ENCODE peak calls at places on chromosomes 2 and 18, in seven cellular contexts. M is suprapubic skin, Q is cardiac muscle cell, O is GM23338, H is psoas muscle, X is A549, C is PC-3. B is an unnamed sample.

GRCh38 chr2:119182046-119182445 is 23.5 kb upstream of the C1QL2 start:
- DNase-seq in O (no peak), M (no peak), Q (no peak), X (no peak), H (no peak), C (no peak), B (no peak)

GRCh38 chr2:18814387-18814786 is 225.0 kb upstream of the NT5C1B start:
- DNase-seq in C (no peak), O (no peak), Q (peak), H (no peak), M (no peak), X (no peak), B (no peak)

GRCh38 chr2:118974103-118974911 is 32.3 kb downstream of the MARCO start:
- DNase-seq in H (no peak), M (no peak), O (no peak), C (peak), Q (peak), X (peak), B (peak)

GRCh38 chr2:240987588-240987987 is 10.8 kb upstream of the SNED1 start:
- DNase-seq in X (no peak), M (peak), C (no peak), H (peak), O (no peak), Q (no peak), B (no peak)

GRCh38 chr2:200156140-200156858 is 150.2 kb upstream of the SPATS2L start:
- DNase-seq in C (peak), H (peak), Q (peak), X (peak), M (no peak), O (no peak), B (peak)

GRCh38 chr2:124538549-124538948 is 513.5 kb downstream of the CNTNAP5 start:
- DNase-seq in Q (no peak), C (no peak), M (no peak), O (no peak), H (no peak), X (no peak), B (no peak)

GRCh38 chr2:165462433-165462832 is 7.1 kb upstream of the CSRNP3 start:
- DNase-seq in Q (no peak), X (no peak), H (no peak), O (no peak), C (no peak), M (no peak), B (no peak)

GRCh38 chr2:195001924-195002323 is 655.1 kb upstream of the SLC39A10 start:
- DNase-seq in O (no peak), Q (no peak), M (no peak), C (no peak), X (no peak), H (no peak), B (no peak)

GRCh38 chr2:30373881-30374302 is 73.2 kb upstream of the LCLAT1 start:
- DNase-seq in H (no peak), O (no peak), X (no peak), C (peak), Q (peak), M (no peak), B (peak)

GRCh38 chr2:160742679-160743078 is 249.1 kb upstream of the RBMS1 start:
- DNase-seq in M (peak), Q (peak), X (peak), O (no peak), C (no peak), H (no peak), B (no peak)

GRCh38 chr2:54655051-54655809 is 68.2 kb upstream of the EML6 start:
- DNase-seq in M (no peak), X (no peak), O (no peak), H (no peak), C (no peak), Q (no peak), B (no peak)

GRCh38 chr2:80454628-80455027 is 150.1 kb upstream of the LRRTM1 start:
- DNase-seq in O (no peak), C (no peak), Q (no peak), H (no peak), M (no peak), X (no peak), B (no peak)

GRCh38 chr18:74831571-74832250 is 234.0 kb downstream of the ZNF407 start:
- DNase-seq in O (no peak), M (no peak), Q (no peak), C (peak), X (no peak), H (no peak), B (peak)

GRCh38 chr2:86136141-86136540 is 30.1 kb downstream of the PTCD3 start:
- DNase-seq in O (no peak), Q (no peak), M (no peak), X (no peak), C (no peak), H (no peak), B (no peak)

GRCh38 chr2:177329035-177329434 is 63.5 kb upstream of the AGPS start:
- DNase-seq in X (no peak), O (no peak), M (no peak), Q (no peak), C (no peak), H (no peak), B (no peak)

GRCh38 chr2:69453475-69454129 is 16.4 kb upstream of the NFU1 start:
- DNase-seq in H (no peak), M (no peak), C (no peak), Q (no peak), O (no peak), X (no peak), B (no peak)

GRCh38 chr2:120231974-120232635 is 8.9 kb upstream of the TMEM185B start:
- DNase-seq in C (peak), X (no peak), H (peak), M (peak), Q (no peak), O (no peak), B (peak)

GRCh38 chr2:155266579-155266978 is 568.1 kb downstream of the KCNJ3 start:
- DNase-seq in H (no peak), X (peak), C (no peak), M (no peak), Q (no peak), O (peak), B (no peak)

GRCh38 chr2:129906139-129906860 is 73.2 kb upstream of the RAB6C start:
- DNase-seq in M (no peak), O (no peak), X (no peak), C (no peak), Q (no peak), H (no peak), B (no peak)

GRCh38 chr18:78244779-78245178 is 734.8 kb upstream of the SALL3 start:
- DNase-seq in M (no peak), H (no peak), O (no peak), X (no peak), Q (no peak), C (no peak), B (no peak)

GRCh38 chr2:120029672-120030640 is 17.1 kb downstream of the EPB41L5 start:
- DNase-seq in Q (no peak), O (peak), M (no peak), C (no peak), X (no peak), H (no peak), B (no peak)

GRCh38 chr2:229378386-229378785 is 107.3 kb upstream of the PID1 start:
- DNase-seq in H (no peak), M (no peak), O (no peak), Q (no peak), X (no peak), C (peak), B (no peak)

GRCh38 chr2:135843671-135844070 is 6.7 kb upstream of the LCT start:
- DNase-seq in H (no peak), C (peak), Q (no peak), M (no peak), O (no peak), X (no peak), B (no peak)

GRCh38 chr2:168814939-168815907 is 12.8 kb downstream of the NOSTRIN start:
- DNase-seq in H (no peak), O (no peak), C (peak), M (no peak), X (no peak), Q (no peak), B (no peak)

DNA sequence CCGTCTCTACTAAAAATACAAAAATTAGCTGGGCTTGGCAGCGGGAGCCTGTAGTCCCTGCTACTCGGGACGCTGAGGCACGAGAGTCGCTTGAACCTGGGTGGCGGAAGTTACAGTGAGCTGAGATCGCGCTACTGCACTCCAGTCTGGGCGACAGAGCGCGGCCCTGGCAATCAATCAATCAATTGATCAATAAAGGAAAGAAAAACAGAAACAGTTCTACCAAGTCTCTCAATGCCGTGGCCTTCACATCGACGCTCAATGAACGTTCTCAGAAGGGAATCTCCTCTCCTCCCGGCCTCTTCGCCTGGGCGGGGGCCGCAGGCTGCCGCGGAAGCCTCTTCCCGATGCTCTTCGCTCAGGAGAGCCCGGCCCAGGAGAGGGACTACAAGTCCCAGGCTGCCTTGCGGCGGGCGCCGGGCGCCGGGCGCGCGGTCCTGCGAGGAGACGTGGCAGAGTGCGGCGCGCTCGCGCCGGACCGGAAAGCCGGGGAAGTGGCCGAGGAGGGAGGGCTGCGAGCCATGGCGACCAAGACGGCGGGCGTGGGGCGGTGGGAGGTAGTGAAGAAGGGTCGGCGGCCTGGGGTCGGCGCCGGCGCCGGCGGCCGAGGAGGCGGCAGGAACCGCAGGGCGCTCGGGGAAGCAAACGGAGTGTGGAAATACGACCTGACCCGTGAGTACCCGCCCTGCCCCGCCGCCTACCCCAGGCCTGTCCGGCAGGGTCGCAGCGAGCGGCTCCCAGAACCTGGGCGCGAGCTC is at the start of gene TMEM214:
- DNase-seq in M (peak), O (peak), C (peak), Q (peak), H (peak), X (peak), B (peak)
- TF ChIP-seq CTCF in M (peak), O (no peak), C (no peak), Q (no peak), H (no peak), X (no peak), B (no peak)

GRCh38 chr2:36360063-36360462 is 4.5 kb downstream of the CRIM1 start:
- DNase-seq in X (no peak), C (peak), O (no peak), H (no peak), Q (no peak), M (no peak), B (no peak)

GRCh38 chr2:36361396-36361795 is 5.8 kb downstream of the CRIM1 start:
- DNase-seq in M (no peak), X (no peak), C (no peak), O (no peak), H (no peak), Q (peak), B (no peak)

GRCh38 chr2:36362291-36362690 is 6.7 kb downstream of the CRIM1 start:
- DNase-seq in C (no peak), M (no peak), X (no peak), Q (peak), O (no peak), H (no peak), B (peak)

GRCh38 chr2:36359006-36359580 is 3.5 kb downstream of the CRIM1 start:
- DNase-seq in H (no peak), C (peak), Q (no peak), X (no peak), O (no peak), M (no peak), B (no peak)

GRCh38 chr2:36360834-36361233 is 5.3 kb downstream of the CRIM1 start:
- DNase-seq in X (no peak), O (no peak), C (no peak), Q (no peak), H (no peak), M (no peak), B (no peak)
- H3K27ac ChIP-seq in X (peak), O (peak), C (no peak), Q (no peak), H (peak), M (no peak), B (no peak)

DNA sequence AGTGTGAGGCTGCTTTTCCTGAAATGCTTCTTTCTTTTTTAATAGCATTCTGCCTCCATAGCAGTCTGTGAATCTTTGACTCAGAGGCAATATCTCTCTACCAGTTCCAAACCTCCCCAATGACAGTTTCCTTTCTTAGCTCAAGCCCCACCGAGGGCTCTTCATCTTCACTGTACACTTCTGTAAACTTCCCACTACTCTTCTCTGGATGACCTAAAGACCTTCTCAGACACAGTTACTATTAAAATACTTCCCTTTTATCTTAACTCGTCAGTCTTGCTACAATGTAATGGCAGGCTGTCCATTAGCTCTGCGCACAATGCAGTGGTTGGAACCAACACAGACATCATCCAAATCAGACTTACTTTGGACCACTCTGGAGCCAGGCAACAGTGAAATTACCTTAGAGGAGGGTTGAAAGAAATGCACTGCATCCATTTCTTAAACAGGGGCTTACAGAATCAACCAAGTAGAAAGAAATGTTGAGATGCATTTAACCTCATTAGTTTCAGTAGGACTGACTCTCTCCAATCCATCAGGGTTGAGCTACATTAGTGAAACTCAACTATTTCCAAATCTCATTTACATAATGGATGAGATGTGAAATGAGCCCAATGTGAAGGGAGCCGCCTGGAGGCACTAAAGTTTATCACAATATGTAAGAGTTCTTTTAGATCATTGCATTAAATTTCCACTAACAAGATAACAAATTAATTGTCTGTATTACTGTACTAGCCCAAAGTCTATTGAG is 343.8 kb downstream of the SETBP1 start:
- DNase-seq in M (no peak), H (no peak), Q (no peak), C (no peak), O (no peak), X (no peak), B (no peak)
- TF ChIP-seq CTCF in M (no peak), H (no peak), Q (no peak), C (no peak), O (no peak), X (no peak), B (no peak)

GRCh38 chr2:1824202-1824905 is 80.0 kb upstream of the PXDN start:
- DNase-seq in M (no peak), C (peak), Q (peak), X (no peak), H (peak), O (no peak), B (no peak)

GRCh38 chr2:1821530-1821929 is 77.2 kb upstream of the PXDN start:
- DNase-seq in O (no peak), M (no peak), X (no peak), H (peak), C (no peak), Q (no peak), B (no peak)

GRCh38 chr2:1825046-1825445 is 80.7 kb upstream of the PXDN start:
- DNase-seq in M (no peak), O (no peak), H (peak), X (no peak), Q (no peak), C (no peak), B (no peak)

GRCh38 chr2:1823187-1824169 is 79.2 kb upstream of the PXDN start:
- DNase-seq in Q (no peak), H (peak), M (no peak), O (peak), C (no peak), X (no peak), B (no peak)

GRCh38 chr2:1822341-1822740 is 78.0 kb upstream of the PXDN start:
- DNase-seq in C (no peak), M (no peak), Q (no peak), O (no peak), X (no peak), H (peak), B (no peak)
- H3K27ac ChIP-seq in C (no peak), M (no peak), Q (no peak), O (no peak), X (no peak), H (no peak), B (no peak)

GRCh38 chr2:231732604-231733003 is 24.3 kb downstream of the PTMA start:
- DNase-seq in X (no peak), H (no peak), Q (no peak), M (no peak), O (peak), C (no peak), B (no peak)
- TF ChIP-seq CTCF in X (no peak), H (no peak), Q (no peak), M (no peak), O (peak), C (peak), B (no peak)

GRCh38 chr2:23386422-23387220 is 1.6 kb downstream of the KLHL29 start:
- DNase-seq in X (peak), Q (no peak), O (peak), H (peak), C (peak), M (no peak), B (peak)

GRCh38 chr2:23387221-23387550 is 2.2 kb downstream of the KLHL29 start:
- DNase-seq in C (no peak), Q (no peak), X (no peak), M (no peak), O (no peak), H (no peak), B (no peak)

GRCh38 chr2:23385748-23386421 is 906 bp downstream of the KLHL29 start:
- DNase-seq in M (no peak), H (no peak), O (peak), X (peak), C (no peak), Q (no peak), B (peak)

GRCh38 chr2:23384551-23385349 is at the start of gene KLHL29:
- DNase-seq in X (peak), O (peak), C (peak), Q (peak), M (peak), H (peak), B (peak)

DNA sequence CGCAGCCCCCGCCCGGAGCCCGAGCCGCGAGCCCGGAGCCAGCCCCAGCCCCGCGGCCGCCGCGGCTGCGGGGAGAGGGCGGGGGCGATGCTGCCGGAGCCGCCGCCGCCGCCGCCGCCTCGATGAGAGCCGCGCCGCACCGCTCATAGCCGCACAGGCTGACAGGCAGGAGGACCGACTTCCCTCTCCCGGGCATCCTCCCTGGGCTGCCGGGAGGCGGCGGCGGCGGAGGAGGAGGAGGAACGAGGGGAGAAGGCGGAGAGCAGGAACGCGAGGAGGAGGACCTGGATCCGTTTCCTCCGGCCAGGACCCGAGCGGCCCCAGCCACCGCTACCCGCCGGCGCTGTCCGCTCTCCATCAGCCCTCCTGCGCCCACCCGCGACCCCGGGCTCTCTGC is 370 bp downstream of the KLHL29 start:
- DNase-seq in Q (peak), C (peak), X (peak), M (no peak), O (peak), H (peak), B (peak)
- H3K27ac ChIP-seq in Q (no peak), C (no peak), X (peak), M (peak), O (no peak), H (peak), B (peak)

GRCh38 chr18:49139726-49140125 is 189.0 kb upstream of the SMAD7 start:
- DNase-seq in C (no peak), M (no peak), Q (no peak), H (no peak), O (no peak), X (no peak), B (no peak)
- TF ChIP-seq CTCF in C (no peak), M (no peak), Q (no peak), H (no peak), O (no peak), X (no peak), B (no peak)

GRCh38 chr2:163730556-163730955 is 5.3 kb downstream of the FIGN start:
- DNase-seq in C (no peak), O (no peak), X (no peak), Q (no peak), M (no peak), H (no peak), B (no peak)
- H3K27ac ChIP-seq in C (no peak), O (no peak), X (no peak), Q (peak), M (no peak), H (peak), B (no peak)